ENCODE peak calls at places on chromosome 14, in six cellular contexts. O, B, U, L, N and I are unnamed samples.

GRCh38 chr14:38835874-38836273 is 267.2 kb downstream of the SEC23A start:
- DNase-seq in O (peak; percentile 50), B (no peak), U (no peak), L (no peak), N (no peak), I (no peak)

GRCh38 chr14:105117710-105118385 is 50.7 kb downstream of the JAG2 start:
- DNase-seq in O (no peak), B (no peak), U (no peak), L (no peak), N (no peak), I (no peak)

GRCh38 chr14:33271216-33271615 is 332.5 kb downstream of the NPAS3 start:
- DNase-seq in O (no peak), B (no peak), U (no peak), L (no peak), N (no peak), I (no peak)

GRCh38 chr14:65258391-65258790 is 154.1 kb upstream of the FUT8 start:
- DNase-seq in O (no peak), B (no peak), U (no peak), L (no peak), N (no peak), I (no peak)

GRCh38 chr14:34920339-34920738 is 45.2 kb upstream of the BAZ1A start:
- DNase-seq in O (no peak), B (no peak), U (no peak), L (no peak), N (no peak), I (no peak)

GRCh38 chr14:73753043-73753886 is 39.1 kb upstream of the PNMA1 start:
- DNase-seq in O (no peak), B (peak; percentile 65), U (peak; percentile 60), L (no peak), N (no peak), I (no peak)

GRCh38 chr14:91405241-91405721 is 12.3 kb downstream of the CCDC88C start:
- DNase-seq in O (no peak), B (peak; percentile 85), U (no peak), L (no peak), N (no peak), I (no peak)

GRCh38 chr14:49769171-49769570 is 1.2 kb downstream of the KLHDC2 start:
- DNase-seq in O (no peak), B (no peak), U (no peak), L (no peak), N (no peak), I (no peak)

GRCh38 chr14:100387450-100387849 is 64.3 kb downstream of the SLC25A47 start:
- DNase-seq in O (no peak), B (no peak), U (no peak), L (no peak), N (no peak), I (no peak)

GRCh38 chr14:100386846-100387245 is 63.7 kb downstream of the SLC25A47 start:
- DNase-seq in O (no peak), B (no peak), U (no peak), L (no peak), N (no peak), I (no peak)

GRCh38 chr14:100384277-100384676 is 61.1 kb downstream of the SLC25A47 start:
- DNase-seq in O (no peak), B (no peak), U (no peak), L (no peak), N (no peak), I (no peak)

GRCh38 chr14:100384819-100385813 is 62.0 kb downstream of the SLC25A47 start:
- DNase-seq in O (no peak), B (no peak), U (no peak), L (no peak), N (no peak), I (no peak)

DNA sequence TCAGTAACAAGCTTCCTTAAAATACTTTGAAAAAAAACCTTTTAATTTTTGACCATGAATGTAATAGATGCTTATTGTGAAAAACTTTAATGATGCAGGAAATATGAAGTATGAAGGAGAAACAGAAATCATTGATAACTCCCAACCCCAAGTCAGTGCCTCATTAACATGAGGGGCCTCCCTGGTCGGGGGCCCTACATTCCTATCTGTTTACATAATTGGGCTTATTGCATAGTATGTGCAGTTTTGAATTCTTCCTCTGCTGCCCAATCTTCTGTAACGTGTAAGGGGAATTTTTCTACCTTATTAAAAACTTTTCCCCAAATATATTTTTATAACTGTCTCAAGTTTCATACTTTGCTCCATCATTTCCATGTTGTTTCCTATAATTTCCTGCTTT is 63.0 kb downstream of the SLC25A47 start:
- DNase-seq in O (no peak), B (no peak), U (no peak), L (no peak), N (no peak), I (no peak)
- H3K27ac ChIP-seq in O (no peak overlapping the region), B (no peak overlapping the region), U (no peak overlapping the region), L (no peak overlapping the region), N (no peak overlapping the region), I (no peak overlapping the region)

GRCh38 chr14:99522934-99523660 is 41.9 kb downstream of the CCNK start:
- DNase-seq in O (peak; percentile 44), B (no peak), U (no peak), L (no peak), N (no peak), I (no peak)
- H3K27ac ChIP-seq in O (no peak overlapping the region), B (no peak overlapping the region), U (no peak overlapping the region), L (no peak overlapping the region), N (peak overlapping the region; percentile 68), I (no peak overlapping the region)

GRCh38 chr14:70888681-70889175 is 18.5 kb upstream of the PCNX1 start:
- DNase-seq in O (no peak), B (no peak), U (no peak), L (no peak), N (no peak), I (no peak)
- H3K27ac ChIP-seq in O (no peak overlapping the region), B (no peak overlapping the region), U (no peak overlapping the region), L (no peak overlapping the region), N (no peak overlapping the region), I (no peak overlapping the region)

DNA sequence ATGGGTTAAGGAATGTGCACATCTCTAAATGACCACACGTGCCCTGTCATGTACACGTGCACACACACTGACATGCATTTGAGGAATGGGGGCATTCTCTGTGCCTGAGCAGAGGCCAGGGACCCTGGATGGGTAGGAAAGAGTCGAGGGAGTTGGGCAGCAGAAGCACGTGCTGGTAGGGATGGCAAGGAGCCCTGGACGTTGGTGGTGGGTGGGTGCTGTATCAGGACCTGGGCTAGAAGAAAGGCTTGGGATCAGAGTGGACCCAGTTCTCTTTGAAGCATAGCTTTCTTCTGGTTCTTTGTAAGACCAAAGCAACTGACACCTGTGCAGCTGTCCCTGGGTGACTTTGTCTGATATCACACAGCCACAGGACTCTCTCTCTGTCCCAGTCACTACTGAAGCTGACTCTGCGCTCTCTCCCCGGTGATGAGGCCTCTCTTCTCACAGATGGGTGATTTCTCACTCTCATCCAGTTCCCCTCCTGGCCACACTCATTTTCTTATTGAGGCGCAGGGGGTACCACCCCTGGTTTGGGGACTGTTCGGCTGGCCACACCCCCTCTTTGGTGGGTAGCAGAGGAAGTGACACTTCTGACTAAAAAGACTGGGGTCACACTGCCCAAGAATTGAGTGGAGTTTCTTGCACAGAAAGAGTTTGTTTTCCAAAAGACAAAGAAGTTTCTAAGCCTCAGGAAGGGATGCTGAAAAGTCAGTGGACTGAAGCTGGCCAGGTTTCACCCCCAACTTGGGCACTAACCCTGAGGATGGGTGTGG is 171.7 kb upstream of the RTL1 start:
- DNase-seq in O (no peak), B (no peak), U (no peak), L (no peak), N (no peak), I (no peak)
- H3K27ac ChIP-seq in O (no peak overlapping the region), B (no peak overlapping the region), U (no peak overlapping the region), L (no peak overlapping the region), N (no peak overlapping the region), I (no peak overlapping the region)